ENCODE peak calls at places on chromosomes 3 and 15, in eight cellular contexts. One of them, this sample, is unnamed.

GRCh38 chr3:120080836-120081235 is 13.4 kb downstream of the GSK3B start:
- DNase-seq in upper lobe of right lung: no peak
- DNase-seq in A549: no peak
- DNase-seq in hippocampal formation: no peak
- DNase-seq in amygdala: no peak
- DNase-seq in stimulated activated CD4-positive, alpha-beta T cell treated with anti-CD3 and anti-CD28 coated beads, Interleukin-2, amount 100 ng/mL, for 24 hours: no peak
- DNase-seq in glutamatergic neuron: no peak
- DNase-seq in C1 segment of cervical spinal cord: no peak
- DNase-seq in this sample: no peak

GRCh38 chr3:196400331-196400730 is 31.9 kb downstream of the UBXN7 start:
- DNase-seq in stimulated activated CD4-positive, alpha-beta T cell treated with anti-CD3 and anti-CD28 coated beads, Interleukin-2, amount 100 ng/mL, for 24 hours: no peak
- DNase-seq in C1 segment of cervical spinal cord: no peak
- DNase-seq in glutamatergic neuron: no peak
- DNase-seq in upper lobe of right lung: no peak
- DNase-seq in A549: no peak
- DNase-seq in amygdala: no peak
- DNase-seq in hippocampal formation: no peak
- DNase-seq in this sample: no peak

GRCh38 chr15:82081904-82082810 is 36.3 kb upstream of the MEX3B start:
- DNase-seq in amygdala: no peak
- DNase-seq in glutamatergic neuron: no peak
- DNase-seq in C1 segment of cervical spinal cord: no peak
- DNase-seq in hippocampal formation: no peak
- DNase-seq in upper lobe of right lung: no peak
- DNase-seq in A549: no peak
- DNase-seq in stimulated activated CD4-positive, alpha-beta T cell treated with anti-CD3 and anti-CD28 coated beads, Interleukin-2, amount 100 ng/mL, for 24 hours: no peak
- DNase-seq in this sample: no peak

GRCh38 chr3:9552252-9552999 is 1.2 kb downstream of the LHFPL4 start:
- DNase-seq in amygdala: no peak
- DNase-seq in hippocampal formation: no peak
- DNase-seq in glutamatergic neuron: peak; percentile 64
- DNase-seq in C1 segment of cervical spinal cord: no peak
- DNase-seq in upper lobe of right lung: peak; percentile 69
- DNase-seq in A549: no peak
- DNase-seq in stimulated activated CD4-positive, alpha-beta T cell treated with anti-CD3 and anti-CD28 coated beads, Interleukin-2, amount 100 ng/mL, for 24 hours: peak; percentile 34
- DNase-seq in this sample: no peak

GRCh38 chr15:48370460-48370859 is 39.2 kb downstream of the DUT start:
- DNase-seq in A549: no peak
- DNase-seq in amygdala: no peak
- DNase-seq in hippocampal formation: no peak
- DNase-seq in upper lobe of right lung: no peak
- DNase-seq in stimulated activated CD4-positive, alpha-beta T cell treated with anti-CD3 and anti-CD28 coated beads, Interleukin-2, amount 100 ng/mL, for 24 hours: no peak
- DNase-seq in glutamatergic neuron: no peak
- DNase-seq in C1 segment of cervical spinal cord: no peak
- DNase-seq in this sample: no peak

GRCh38 chr3:53354945-53355498 is 7.7 kb upstream of the DCP1A start:
- DNase-seq in stimulated activated CD4-positive, alpha-beta T cell treated with anti-CD3 and anti-CD28 coated beads, Interleukin-2, amount 100 ng/mL, for 24 hours: no peak
- DNase-seq in glutamatergic neuron: no peak
- DNase-seq in amygdala: no peak
- DNase-seq in upper lobe of right lung: no peak
- DNase-seq in hippocampal formation: no peak
- DNase-seq in A549: no peak
- DNase-seq in C1 segment of cervical spinal cord: no peak
- DNase-seq in this sample: no peak

GRCh38 chr15:52233405-52233804 is 42.2 kb upstream of the GNB5 start:
- DNase-seq in upper lobe of right lung: no peak
- DNase-seq in C1 segment of cervical spinal cord: no peak
- DNase-seq in stimulated activated CD4-positive, alpha-beta T cell treated with anti-CD3 and anti-CD28 coated beads, Interleukin-2, amount 100 ng/mL, for 24 hours: no peak
- DNase-seq in amygdala: no peak
- DNase-seq in A549: no peak
- DNase-seq in glutamatergic neuron: no peak
- DNase-seq in hippocampal formation: no peak
- DNase-seq in this sample: no peak

GRCh38 chr3:134803652-134804051 is 8.6 kb downstream of the EPHB1 start:
- DNase-seq in hippocampal formation: no peak
- DNase-seq in glutamatergic neuron: no peak
- DNase-seq in A549: no peak
- DNase-seq in C1 segment of cervical spinal cord: no peak
- DNase-seq in amygdala: no peak
- DNase-seq in upper lobe of right lung: no peak
- DNase-seq in stimulated activated CD4-positive, alpha-beta T cell treated with anti-CD3 and anti-CD28 coated beads, Interleukin-2, amount 100 ng/mL, for 24 hours: no peak
- DNase-seq in this sample: no peak

GRCh38 chr3:45536316-45536715 is 58.2 kb upstream of the LIMD1 start:
- DNase-seq in glutamatergic neuron: no peak
- DNase-seq in C1 segment of cervical spinal cord: no peak
- DNase-seq in hippocampal formation: no peak
- DNase-seq in stimulated activated CD4-positive, alpha-beta T cell treated with anti-CD3 and anti-CD28 coated beads, Interleukin-2, amount 100 ng/mL, for 24 hours: no peak
- DNase-seq in amygdala: no peak
- DNase-seq in upper lobe of right lung: no peak
- DNase-seq in A549: no peak
- DNase-seq in this sample: no peak

GRCh38 chr3:184508938-184509337 is 52.6 kb upstream of the EPHB3 start:
- DNase-seq in hippocampal formation: no peak
- DNase-seq in C1 segment of cervical spinal cord: no peak
- DNase-seq in upper lobe of right lung: no peak
- DNase-seq in amygdala: no peak
- DNase-seq in stimulated activated CD4-positive, alpha-beta T cell treated with anti-CD3 and anti-CD28 coated beads, Interleukin-2, amount 100 ng/mL, for 24 hours: no peak
- DNase-seq in glutamatergic neuron: no peak
- DNase-seq in A549: no peak
- DNase-seq in this sample: no peak

GRCh38 chr15:99134317-99134821 is 29.5 kb downstream of the SYNM start:
- DNase-seq in stimulated activated CD4-positive, alpha-beta T cell treated with anti-CD3 and anti-CD28 coated beads, Interleukin-2, amount 100 ng/mL, for 24 hours: no peak
- DNase-seq in amygdala: no peak
- DNase-seq in glutamatergic neuron: no peak
- DNase-seq in upper lobe of right lung: no peak
- DNase-seq in C1 segment of cervical spinal cord: no peak
- DNase-seq in hippocampal formation: no peak
- DNase-seq in A549: no peak
- DNase-seq in this sample: no peak